ENCODE peak calls at places on chromosomes 4 and X, in seven cellular contexts. C, H, X, Q, N, M and B are unnamed samples.

GRCh38 chrX:136065044-136065671 is 79.9 kb downstream of the SLC9A6 start:
- DNase-seq in M (no peak), X (no peak), Q (peak), N (peak), H (peak), C (no peak), B (peak)

GRCh38 chrX:150542846-150543229 is 25.6 kb upstream of the MTM1 start:
- DNase-seq in H (no peak), Q (no peak), C (no peak), N (no peak), X (no peak), M (no peak), B (no peak)

GRCh38 chr4:109432676-109433075 is 939 bp upstream of the SEC24B start:
- DNase-seq in H (peak), Q (peak), N (peak), C (no peak), M (no peak), X (no peak), B (no peak)

GRCh38 chr4:41746025-41746439 is 2.5 kb downstream of the PHOX2B start:
- DNase-seq in N (no peak), X (no peak), H (no peak), M (no peak), Q (no peak), C (no peak), B (no peak)

GRCh38 chrX:100663651-100664050 is 19.7 kb downstream of the SRPX2 start:
- DNase-seq in Q (no peak), X (no peak), H (no peak), M (no peak), C (no peak), N (no peak), B (no peak)

GRCh38 chrX:39891781-39892180 is 206.0 kb downstream of the BCOR start:
- DNase-seq in M (peak), X (peak), N (no peak), Q (no peak), H (no peak), C (no peak), B (no peak)

GRCh38 chrX:130047416-130047815 is 62.9 kb downstream of the ELF4 start:
- DNase-seq in H (no peak), C (no peak), Q (no peak), X (no peak), N (no peak), M (no peak), B (no peak)

GRCh38 chr4:157572291-157572690 is 351.8 kb downstream of the GRIA2 start:
- DNase-seq in X (no peak), M (no peak), N (no peak), H (no peak), C (no peak), Q (no peak), B (no peak)

GRCh38 chrX:134244043-134244442 is 7.1 kb downstream of the CCDC160 start:
- DNase-seq in Q (no peak), M (no peak), X (no peak), N (peak), C (no peak), H (peak), B (peak)

GRCh38 chr4:17688011-17688441 is 73.6 kb downstream of the MED28 start:
- DNase-seq in H (no peak), M (no peak), X (no peak), N (no peak), C (no peak), Q (no peak), B (no peak)

GRCh38 chrX:18828832-18829404 is 121.5 kb downstream of the PPEF1 start:
- DNase-seq in N (peak), C (no peak), Q (peak), M (no peak), X (no peak), H (no peak), B (no peak)

GRCh38 chr4:183831026-183831446 is 74.1 kb upstream of the STOX2 start:
- DNase-seq in H (peak), X (no peak), Q (no peak), M (no peak), C (no peak), N (no peak), B (no peak)

GRCh38 chr4:95742179-95742578 is 97.7 kb upstream of the PDHA2 start:
- DNase-seq in N (no peak), C (no peak), X (no peak), M (no peak), H (no peak), Q (no peak), B (no peak)

GRCh38 chr4:3481113-3481531 is 18.0 kb downstream of the DOK7 start:
- DNase-seq in C (no peak), N (no peak), M (no peak), H (no peak), X (no peak), Q (no peak), B (no peak)

GRCh38 chrX:29257516-29257915 is 670.3 kb downstream of the IL1RAPL1 start:
- DNase-seq in Q (peak), H (no peak), N (peak), M (no peak), X (no peak), C (no peak), B (no peak)

GRCh38 chr4:113684534-113685091 is 76.9 kb downstream of the CAMK2D start:
- DNase-seq in M (peak), X (no peak), N (peak), Q (peak), C (no peak), H (no peak), B (no peak)

GRCh38 chr4:155107059-155107458 is 101.4 kb upstream of the NPY2R start:
- DNase-seq in C (no peak), N (no peak), H (no peak), X (no peak), Q (no peak), M (no peak), B (no peak)

GRCh38 chr4:151325320-151326246 is at the start of gene SH3D19:
- DNase-seq in Q (peak), X (no peak), H (peak), M (peak), N (peak), C (peak), B (peak)

GRCh38 chr4:52989865-52990264 is 127.7 kb downstream of the RASL11B start:
- DNase-seq in M (no peak), X (no peak), C (no peak), H (no peak), N (no peak), Q (no peak), B (no peak)

GRCh38 chr4:84491420-84491819 is 7.7 kb downstream of the NKX6-1 start:
- DNase-seq in N (no peak), Q (no peak), M (no peak), X (no peak), H (no peak), C (no peak), B (no peak)
- TF ChIP-seq EZH2 in N (no peak), Q (no peak), M (no peak), X (no peak), H (no peak), C (no peak), B (no peak)

GRCh38 chrX:12463873-12464272 is 325.6 kb downstream of the FRMPD4 start:
- DNase-seq in H (no peak), N (no peak), C (no peak), M (no peak), Q (no peak), X (no peak), B (no peak)

GRCh38 chrX:12463052-12463451 is 324.8 kb downstream of the FRMPD4 start:
- DNase-seq in M (no peak), N (no peak), X (no peak), H (no peak), C (no peak), Q (no peak), B (no peak)

GRCh38 chrX:12460929-12461328 is 322.7 kb downstream of the FRMPD4 start:
- DNase-seq in X (no peak), C (no peak), N (no peak), M (no peak), Q (no peak), H (no peak), B (no peak)
- TF ChIP-seq EZH2 in X (no peak), C (no peak), N (no peak), M (no peak), Q (no peak), H (no peak), B (no peak)

DNA sequence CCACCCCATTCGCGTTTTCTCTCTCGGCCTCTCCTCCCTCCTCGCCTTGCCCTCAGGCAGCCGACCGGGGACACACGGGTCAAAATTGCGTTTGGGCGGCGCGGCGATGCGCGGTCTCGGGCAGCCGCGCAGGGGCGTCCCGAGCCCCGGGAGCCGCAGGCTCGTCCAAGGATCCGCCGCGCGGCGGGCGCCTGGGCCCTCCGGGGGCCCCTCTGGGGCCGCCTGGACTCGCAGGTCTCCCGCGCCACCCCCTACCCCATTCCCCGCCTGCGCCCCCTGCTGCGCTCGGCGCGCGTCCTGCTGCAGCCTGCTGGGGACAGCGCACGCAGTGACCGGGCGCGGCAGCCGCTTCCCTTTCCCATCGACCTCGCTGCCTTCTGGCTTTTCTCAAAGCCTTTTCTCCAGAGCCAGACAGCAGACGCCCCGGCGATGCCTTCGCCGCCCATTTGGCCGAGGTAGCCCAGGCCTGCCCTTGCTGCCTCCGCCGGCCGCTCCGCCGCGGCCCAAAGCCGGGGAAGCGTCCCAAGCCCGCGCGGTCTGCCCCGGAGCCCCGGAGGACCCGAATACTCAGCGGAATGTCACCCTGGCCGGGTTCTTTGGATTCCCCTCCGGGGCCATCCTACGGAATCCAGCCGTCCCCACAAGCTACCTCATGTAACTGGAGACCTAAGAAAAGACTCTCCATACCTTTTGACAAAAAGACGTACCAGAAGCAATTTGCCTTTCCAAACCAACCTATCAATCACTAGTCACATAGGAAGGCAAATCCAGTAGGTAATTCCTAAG is 16.5 kb downstream of the POU4F2 start:
- DNase-seq in N (peak), X (no peak), M (no peak), C (no peak), Q (peak), H (no peak), B (no peak)
- TF ChIP-seq EZH2 in N (no peak), X (no peak), M (no peak), C (no peak), Q (no peak), H (peak), B (no peak)

GRCh38 chrX:112081781-112082482 is 644 bp downstream of the TRPC5 start:
- DNase-seq in M (no peak), C (no peak), Q (no peak), H (no peak), N (no peak), X (no peak), B (no peak)
- TF ChIP-seq EZH2 in M (no peak), C (no peak), Q (no peak), H (no peak), N (peak), X (no peak), B (no peak)